ENCODE peak calls at places on chromosomes 11 and 22, in five cellular contexts. One of them, this sample, is unnamed.

GRCh38 chr11:125943661-125944349 is 2.0 kb upstream of the VSIG10L2 start:
- DNase-seq in uterus: peak
- DNase-seq in fibroblast of mammary gland: no peak
- DNase-seq in transverse colon: no peak
- DNase-seq in mammary epithelial cell: no peak
- DNase-seq in this sample: no peak

GRCh38 chr11:84558085-84558905 is 1068.8 kb downstream of the DLG2 start:
- DNase-seq in fibroblast of mammary gland: peak
- DNase-seq in mammary epithelial cell: peak
- DNase-seq in transverse colon: peak
- DNase-seq in uterus: no peak
- DNase-seq in this sample: peak

GRCh38 chr22:20164863-20165262 is 14.0 kb upstream of the CCDC188 start:
- DNase-seq in uterus: no peak
- DNase-seq in mammary epithelial cell: no peak
- DNase-seq in transverse colon: no peak
- DNase-seq in fibroblast of mammary gland: no peak
- DNase-seq in this sample: no peak

GRCh38 chr22:37481347-37481907 is 4.8 kb downstream of the MFNG start:
- DNase-seq in transverse colon: no peak
- DNase-seq in mammary epithelial cell: no peak
- DNase-seq in fibroblast of mammary gland: no peak
- DNase-seq in uterus: no peak
- DNase-seq in this sample: no peak

GRCh38 chr11:32087602-32088001 is 3.3 kb upstream of the RCN1 start:
- DNase-seq in fibroblast of mammary gland: peak
- DNase-seq in transverse colon: no peak
- DNase-seq in mammary epithelial cell: peak
- DNase-seq in uterus: no peak
- DNase-seq in this sample: no peak

GRCh38 chr22:27715078-27715477 is 86.5 kb downstream of the MN1 start:
- DNase-seq in fibroblast of mammary gland: no peak
- DNase-seq in mammary epithelial cell: no peak
- DNase-seq in uterus: no peak
- DNase-seq in transverse colon: no peak
- DNase-seq in this sample: no peak

GRCh38 chr11:78853521-78853920 is 278.9 kb upstream of the NARS2 start:
- DNase-seq in fibroblast of mammary gland: no peak
- DNase-seq in transverse colon: no peak
- DNase-seq in mammary epithelial cell: no peak
- DNase-seq in uterus: no peak
- DNase-seq in this sample: no peak

GRCh38 chr11:2096001-2096918 is 42.9 kb downstream of the IGF2 start:
- DNase-seq in fibroblast of mammary gland: no peak
- DNase-seq in mammary epithelial cell: no peak
- DNase-seq in transverse colon: no peak
- DNase-seq in uterus: no peak
- DNase-seq in this sample: no peak

GRCh38 chr11:19508166-19508565 is 204.5 kb upstream of the NAV2 start:
- DNase-seq in mammary epithelial cell: no peak
- DNase-seq in transverse colon: peak
- DNase-seq in fibroblast of mammary gland: peak
- DNase-seq in uterus: no peak
- DNase-seq in this sample: no peak

GRCh38 chr11:132205496-132205895 is 835.1 kb downstream of the NTM start:
- DNase-seq in uterus: no peak
- DNase-seq in transverse colon: no peak
- DNase-seq in fibroblast of mammary gland: no peak
- DNase-seq in mammary epithelial cell: no peak
- DNase-seq in this sample: no peak

GRCh38 chr11:35723493-35724284 is 61.1 kb downstream of the TRIM44 start:
- DNase-seq in transverse colon: no peak
- DNase-seq in fibroblast of mammary gland: peak
- DNase-seq in mammary epithelial cell: peak
- DNase-seq in uterus: no peak
- DNase-seq in this sample: no peak

GRCh38 chr11:43648888-43649287 is 31.6 kb upstream of the HSD17B12 start:
- DNase-seq in uterus: no peak
- DNase-seq in mammary epithelial cell: no peak
- DNase-seq in fibroblast of mammary gland: no peak
- DNase-seq in transverse colon: no peak
- DNase-seq in this sample: no peak

GRCh38 chr22:20131856-20132685 is 467 bp downstream of the ZDHHC8 start:
- DNase-seq in mammary epithelial cell: no peak
- DNase-seq in fibroblast of mammary gland: peak
- DNase-seq in uterus: no peak
- DNase-seq in transverse colon: peak
- DNase-seq in this sample: no peak

GRCh38 chr11:74731301-74732094 is at the start of gene CHRDL2:
- DNase-seq in transverse colon: no peak
- DNase-seq in uterus: peak
- DNase-seq in mammary epithelial cell: no peak
- DNase-seq in fibroblast of mammary gland: no peak
- DNase-seq in this sample: no peak

GRCh38 chr22:30089655-30089974 is 9.4 kb downstream of the HORMAD2 start:
- DNase-seq in uterus: no peak
- DNase-seq in mammary epithelial cell: no peak
- DNase-seq in transverse colon: no peak
- DNase-seq in fibroblast of mammary gland: no peak
- DNase-seq in this sample: no peak

GRCh38 chr22:29917052-29917902 is 34.3 kb downstream of the MTMR3 start:
- DNase-seq in fibroblast of mammary gland: peak
- DNase-seq in mammary epithelial cell: no peak
- DNase-seq in transverse colon: no peak
- DNase-seq in uterus: no peak
- DNase-seq in this sample: peak

GRCh38 chr11:43870981-43871550 is 9.6 kb upstream of the ALKBH3 start:
- DNase-seq in transverse colon: no peak
- DNase-seq in fibroblast of mammary gland: no peak
- DNase-seq in mammary epithelial cell: no peak
- DNase-seq in uterus: no peak
- DNase-seq in this sample: no peak

GRCh38 chr11:77193915-77194830 is 66.1 kb downstream of the MYO7A start:
- DNase-seq in uterus: no peak
- DNase-seq in fibroblast of mammary gland: no peak
- DNase-seq in mammary epithelial cell: no peak
- DNase-seq in transverse colon: no peak
- DNase-seq in this sample: no peak

GRCh38 chr22:46864314-46865051 is 102.0 kb downstream of the TBC1D22A start:
- DNase-seq in transverse colon: no peak
- DNase-seq in fibroblast of mammary gland: no peak
- DNase-seq in mammary epithelial cell: no peak
- DNase-seq in uterus: no peak
- DNase-seq in this sample: no peak

GRCh38 chr11:16924826-16925494 is 89.3 kb downstream of the PLEKHA7 start:
- DNase-seq in transverse colon: peak
- DNase-seq in fibroblast of mammary gland: peak
- DNase-seq in mammary epithelial cell: peak
- DNase-seq in uterus: peak
- DNase-seq in this sample: no peak

GRCh38 chr11:107508201-107508857 is 50.7 kb upstream of the CWF19L2 start:
- DNase-seq in mammary epithelial cell: no peak
- DNase-seq in uterus: no peak
- DNase-seq in fibroblast of mammary gland: no peak
- DNase-seq in transverse colon: no peak
- DNase-seq in this sample: no peak

GRCh38 chr11:24386551-24387404 is 110.1 kb upstream of the LUZP2 start:
- DNase-seq in transverse colon: no peak
- DNase-seq in uterus: no peak
- DNase-seq in fibroblast of mammary gland: peak
- DNase-seq in mammary epithelial cell: peak
- DNase-seq in this sample: no peak

GRCh38 chr11:106302416-106302815 is 225.0 kb downstream of the AASDHPPT start:
- DNase-seq in fibroblast of mammary gland: no peak
- DNase-seq in uterus: no peak
- DNase-seq in transverse colon: no peak
- DNase-seq in mammary epithelial cell: no peak
- DNase-seq in this sample: no peak

GRCh38 chr11:57644748-57645715 is 4.7 kb downstream of the YPEL4 start:
- DNase-seq in mammary epithelial cell: no peak
- DNase-seq in fibroblast of mammary gland: peak
- DNase-seq in uterus: peak
- DNase-seq in transverse colon: peak
- DNase-seq in this sample: no peak

GRCh38 chr11:113119074-113119473 is 157.9 kb downstream of the NCAM1 start:
- DNase-seq in transverse colon: no peak
- DNase-seq in uterus: no peak
- DNase-seq in fibroblast of mammary gland: no peak
- DNase-seq in mammary epithelial cell: no peak
- DNase-seq in this sample: no peak

GRCh38 chr11:126282361-126282741 is 542 bp upstream of the TIRAP start:
- DNase-seq in uterus: peak
- DNase-seq in mammary epithelial cell: peak
- DNase-seq in fibroblast of mammary gland: peak
- DNase-seq in transverse colon: peak
- DNase-seq in this sample: no peak

GRCh38 chr22:22042009-22042408 is 59.4 kb upstream of the TOP3B start:
- DNase-seq in mammary epithelial cell: no peak
- DNase-seq in transverse colon: no peak
- DNase-seq in uterus: no peak
- DNase-seq in fibroblast of mammary gland: no peak
- DNase-seq in this sample: no peak

GRCh38 chr11:57764972-57765371 is 3.4 kb downstream of the CTNND1 start:
- DNase-seq in uterus: no peak
- DNase-seq in fibroblast of mammary gland: no peak
- DNase-seq in mammary epithelial cell: no peak
- DNase-seq in transverse colon: no peak
- DNase-seq in this sample: no peak

GRCh38 chr22:32745251-32745995 is 56.1 kb upstream of the TIMP3 start:
- DNase-seq in mammary epithelial cell: peak
- DNase-seq in fibroblast of mammary gland: peak
- DNase-seq in transverse colon: peak
- DNase-seq in uterus: peak
- DNase-seq in this sample: no peak

GRCh38 chr11:66315921-66316811 is 678 bp downstream of the CD248 start:
- DNase-seq in transverse colon: no peak
- DNase-seq in uterus: no peak
- DNase-seq in fibroblast of mammary gland: no peak
- DNase-seq in mammary epithelial cell: no peak
- DNase-seq in this sample: no peak

DNA sequence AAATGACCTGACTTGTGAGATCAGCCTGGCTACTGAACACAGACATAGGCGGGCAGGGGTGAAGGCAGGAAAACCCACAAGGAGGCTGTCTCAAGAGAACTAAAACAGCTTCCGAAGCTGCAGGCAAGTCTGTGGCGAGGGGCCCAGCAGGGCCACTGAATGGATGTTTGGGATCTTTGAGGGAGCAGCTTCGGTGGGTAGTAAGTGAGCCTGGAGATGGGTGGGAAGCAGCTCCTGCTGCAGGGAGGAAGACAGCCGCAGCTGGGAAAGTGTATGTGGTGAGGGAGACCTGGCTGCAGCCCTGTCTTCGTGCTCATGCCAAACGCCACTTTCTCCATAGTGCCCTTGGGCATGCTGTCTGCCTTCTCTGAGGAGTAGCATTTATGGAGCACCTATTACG is 3.4 kb downstream of the CCDC86 start:
- DNase-seq in uterus: no peak
- DNase-seq in transverse colon: no peak
- DNase-seq in fibroblast of mammary gland: no peak
- DNase-seq in mammary epithelial cell: no peak
- DNase-seq in this sample: no peak
- H3K4me3 ChIP-seq in uterus: no peak
- H3K4me3 ChIP-seq in transverse colon: no peak
- H3K4me3 ChIP-seq in fibroblast of mammary gland: peak
- H3K4me3 ChIP-seq in mammary epithelial cell: no peak
- H3K4me3 ChIP-seq in this sample: no peak

GRCh38 chr11:22539851-22540376 is 85.7 kb downstream of the FANCF start:
- DNase-seq in fibroblast of mammary gland: peak
- DNase-seq in uterus: no peak
- DNase-seq in mammary epithelial cell: peak
- DNase-seq in transverse colon: no peak
- DNase-seq in this sample: no peak
- TF ChIP-seq CTCF in fibroblast of mammary gland: peak
- TF ChIP-seq CTCF in uterus: no peak
- TF ChIP-seq CTCF in mammary epithelial cell: peak
- TF ChIP-seq CTCF in transverse colon: no peak
- TF ChIP-seq CTCF in this sample: peak

GRCh38 chr11:34601085-34601444 is 19.8 kb upstream of the EHF start:
- DNase-seq in mammary epithelial cell: no peak
- DNase-seq in transverse colon: no peak
- DNase-seq in fibroblast of mammary gland: no peak
- DNase-seq in uterus: no peak
- DNase-seq in this sample: no peak

GRCh38 chr11:34603129-34604001 is 17.5 kb upstream of the EHF start:
- DNase-seq in fibroblast of mammary gland: no peak
- DNase-seq in transverse colon: peak
- DNase-seq in uterus: no peak
- DNase-seq in mammary epithelial cell: no peak
- DNase-seq in this sample: no peak

GRCh38 chr11:34601609-34602008 is 19.3 kb upstream of the EHF start:
- DNase-seq in fibroblast of mammary gland: no peak
- DNase-seq in transverse colon: no peak
- DNase-seq in mammary epithelial cell: no peak
- DNase-seq in uterus: no peak
- DNase-seq in this sample: no peak

GRCh38 chr11:34600339-34601084 is 20.4 kb upstream of the EHF start:
- DNase-seq in uterus: no peak
- DNase-seq in transverse colon: peak
- DNase-seq in mammary epithelial cell: peak
- DNase-seq in fibroblast of mammary gland: no peak
- DNase-seq in this sample: no peak

DNA sequence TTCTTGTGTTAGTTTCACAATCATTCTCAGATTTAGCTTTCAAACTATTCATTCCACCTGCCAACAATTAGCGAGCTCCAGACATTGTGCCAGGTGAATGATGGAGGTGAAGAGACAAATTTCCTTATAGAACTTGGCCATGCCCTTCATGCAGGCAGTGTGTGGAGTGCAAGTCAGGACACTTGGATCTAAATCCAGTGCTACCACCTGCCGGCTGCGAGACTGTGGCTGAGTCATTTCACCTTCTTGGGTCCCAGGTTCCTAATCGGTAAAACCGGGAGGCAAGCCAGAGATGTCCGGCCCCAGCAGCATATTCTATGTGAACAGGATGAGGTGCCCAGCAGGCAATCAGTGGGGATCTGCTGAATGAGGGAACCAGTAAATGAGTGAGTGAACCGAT is 18.6 kb upstream of the EHF start:
- DNase-seq in transverse colon: peak
- DNase-seq in uterus: no peak
- DNase-seq in mammary epithelial cell: no peak
- DNase-seq in fibroblast of mammary gland: no peak
- DNase-seq in this sample: peak
- H3K4me3 ChIP-seq in transverse colon: no peak
- H3K4me3 ChIP-seq in uterus: no peak
- H3K4me3 ChIP-seq in mammary epithelial cell: no peak
- H3K4me3 ChIP-seq in fibroblast of mammary gland: no peak
- H3K4me3 ChIP-seq in this sample: no peak

DNA sequence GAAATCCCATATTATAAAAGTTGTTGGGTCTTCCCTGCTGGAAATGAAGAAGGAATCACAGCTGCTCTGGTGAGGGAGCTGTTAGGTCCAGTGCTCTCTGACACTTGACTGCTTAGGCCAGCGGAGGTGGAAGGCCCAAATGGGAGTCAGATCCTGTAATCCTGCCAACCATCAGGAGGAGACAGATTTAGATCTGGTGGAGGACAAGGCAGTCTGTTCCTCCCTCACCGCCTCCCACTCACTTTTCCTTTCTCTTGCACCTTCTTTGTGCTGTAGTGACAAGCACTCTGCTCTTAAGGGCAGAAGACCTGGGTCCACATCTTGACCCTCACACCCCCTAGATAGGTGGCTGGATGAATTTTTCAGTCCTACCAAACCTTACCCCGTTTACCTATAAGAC is 59.7 kb upstream of the CHST1 start:
- DNase-seq in fibroblast of mammary gland: no peak
- DNase-seq in mammary epithelial cell: no peak
- DNase-seq in transverse colon: no peak
- DNase-seq in uterus: no peak
- DNase-seq in this sample: no peak
- TF ChIP-seq CTCF in fibroblast of mammary gland: no peak
- TF ChIP-seq CTCF in mammary epithelial cell: no peak
- TF ChIP-seq CTCF in transverse colon: no peak
- TF ChIP-seq CTCF in uterus: no peak
- TF ChIP-seq CTCF in this sample: no peak